ENCODE peak calls at places on chromosomes 7 and 10, in five cellular contexts. E, B, X, R and Z are unnamed samples.

GRCh38 chr7:36076073-36076472 is 77.0 kb upstream of the EEPD1 start:
- DNase-seq in X (no peak), E (no peak), R (no peak), B (no peak), Z (no peak)

GRCh38 chr7:128928159-128928558 is 9.6 kb upstream of the IRF5 start:
- DNase-seq in X (peak; percentile 43), E (no peak), B (no peak), R (no peak), Z (no peak)

GRCh38 chr7:105911961-105912575 is 35.7 kb upstream of the ATXN7L1 start:
- DNase-seq in B (peak; percentile 59), R (no peak), E (no peak), X (no peak), Z (no peak)

GRCh38 chr10:13808556-13809391 is 222.0 kb downstream of the PRPF18 start:
- DNase-seq in E (no peak), X (no peak), R (peak; percentile 49), B (no peak), Z (no peak)

GRCh38 chr7:115008465-115009114 is 86.7 kb downstream of the MDFIC start:
- DNase-seq in X (peak; percentile 76), R (peak; percentile 43), E (no peak), B (peak; percentile 82), Z (peak; percentile 97)

GRCh38 chr10:481636-482035 is 207.8 kb downstream of the DIP2C start:
- DNase-seq in E (no peak), R (no peak), X (peak; percentile 73), B (no peak), Z (no peak)

GRCh38 chr10:70786799-70787415 is 1.7 kb upstream of the TBATA start:
- DNase-seq in B (no peak), E (no peak), X (no peak), R (peak; percentile 38), Z (no peak)

GRCh38 chr7:140196361-140197217 is 19.8 kb upstream of the KDM7A start:
- DNase-seq in X (peak; percentile 75), R (peak; percentile 29), E (no peak), B (peak; percentile 62), Z (peak; percentile 92)

GRCh38 chr7:110921478-110922210 is 169.3 kb upstream of the LRRN3 start:
- DNase-seq in X (no peak), R (peak; percentile 18), E (no peak), B (no peak), Z (peak; percentile 67)

GRCh38 chr10:125060851-125061556 is 99.4 kb downstream of the CTBP2 start:
- DNase-seq in X (peak; percentile 95), E (peak; percentile 77), R (peak; percentile 93), B (peak; percentile 82), Z (peak; percentile 84)

GRCh38 chr10:72784551-72785421 is 92.8 kb downstream of the MCU start:
- DNase-seq in B (peak; percentile 83), R (peak; percentile 81), X (peak; percentile 84), E (peak; percentile 67), Z (peak; percentile 94)

GRCh38 chr7:101243786-101244384 is 996 bp downstream of the FIS1 start:
- DNase-seq in B (no peak), R (no peak), X (no peak), E (peak; percentile 89), Z (peak; percentile 51)

GRCh38 chr7:98831641-98832221 is 38.1 kb downstream of the TMEM130 start:
- DNase-seq in E (no peak), R (peak; percentile 17), B (no peak), X (no peak), Z (peak; percentile 55)

GRCh38 chr7:51226042-51226755 is 90.4 kb downstream of the COBL start:
- DNase-seq in R (no peak), E (no peak), X (no peak), B (peak; percentile 8), Z (no peak)

GRCh38 chr10:27742926-27743735 is 2.5 kb downstream of the MKX start:
- DNase-seq in E (peak; percentile 43), B (no peak), X (peak; percentile 87), R (peak; percentile 34), Z (no peak)

GRCh38 chr10:96043157-96043894 is at the start of gene CCNJ:
- DNase-seq in E (peak; percentile 100), R (peak; percentile 91), X (peak; percentile 96), B (peak; percentile 80), Z (peak; percentile 91)

GRCh38 chr7:110003827-110004226 is 1087.1 kb upstream of the LRRN3 start:
- DNase-seq in E (no peak), X (no peak), R (no peak), B (no peak), Z (no peak)

GRCh38 chr10:125141150-125141859 is 19.1 kb downstream of the CTBP2 start:
- DNase-seq in E (no peak), B (no peak), X (peak; percentile 39), R (no peak), Z (no peak)

GRCh38 chr10:70596110-70596798 is 6.3 kb downstream of the PRF1 start:
- DNase-seq in X (peak; percentile 59), B (no peak), E (no peak), R (no peak), Z (no peak)

GRCh38 chr7:116392806-116393205 is 106.7 kb upstream of the CAV2 start:
- DNase-seq in B (no peak), X (no peak), E (no peak), R (no peak), Z (no peak)

GRCh38 chr10:114876602-114877300 is 55.2 kb downstream of the FHIP2A start:
- DNase-seq in X (peak; percentile 87), R (peak; percentile 50), B (no peak), E (peak; percentile 85), Z (peak; percentile 82)

GRCh38 chr10:121310151-121310711 is 288.0 kb downstream of the FGFR2 start:
- DNase-seq in B (no peak), E (peak; percentile 70), R (peak; percentile 13), X (no peak), Z (no peak)

GRCh38 chr7:84705701-84706100 is 481.2 kb downstream of the SEMA3D start:
- DNase-seq in B (no peak), R (no peak), E (no peak), X (no peak), Z (peak; percentile 33)